ENCODE peak calls at places on chromosomes 5 and 9, in ten cellular contexts. Q is endodermal cell; T is BJ; I is endothelial cell of umbilical vein; P is choroid plexus epithelial cell; F is GM12865; O is lower lobe of right lung; U is CD8-positive, alpha-beta T cell; K is bronchial epithelial cell; L is colonic mucosa. N is an unnamed sample.
A peak's percentile ranks its signal among the peaks of the same experiment; 100 is the strongest.

GRCh38 chr5:151280443-151280842 is 23.1 kb downstream of the SLC36A3 start:
- DNase-seq in F (no peak), Q (no peak), L (no peak), P (no peak), O (no peak), U (no peak), I (no peak), T (no peak), K (peak; percentile 68), N (no peak)

GRCh38 chr5:151614565-151614964 is 23.4 kb upstream of the FAT2 start:
- DNase-seq in U (no peak), L (no peak), F (no peak), K (peak; percentile 54), T (no peak), I (no peak), P (no peak), O (no peak), Q (no peak), N (no peak)

GRCh38 chr5:55936100-55936693 is 58.6 kb downstream of the IL6ST start:
- DNase-seq in U (peak; percentile 76), Q (peak; percentile 95), K (peak; percentile 81), F (peak; percentile 90), L (peak; percentile 79), I (peak; percentile 88), T (peak; percentile 29), O (peak; percentile 83), P (peak; percentile 94), N (peak; percentile 60)

GRCh38 chr9:122393284-122393983 is 22.6 kb downstream of the PTGS1 start:
- DNase-seq in Q (no peak), L (no peak), O (no peak), U (no peak), F (no peak), K (peak; percentile 69), T (no peak), P (no peak), I (no peak), N (no peak)

GRCh38 chr5:9168791-9169611 is 376.9 kb downstream of the SEMA5A start:
- DNase-seq in I (no peak), P (no peak), U (no peak), T (no peak), Q (no peak), K (peak; percentile 85), L (no peak), F (no peak), O (no peak), N (no peak)

GRCh38 chr9:70411141-70411929 is 3.1 kb downstream of the KLF9 start:
- DNase-seq in K (peak; percentile 58), P (peak; percentile 81), O (peak; percentile 59), U (peak; percentile 42), Q (no peak), I (peak; percentile 77), T (no peak), F (no peak), L (peak; percentile 66), N (no peak)

GRCh38 chr5:127884416-127884815 is 181.2 kb downstream of the CCDC192 start:
- DNase-seq in P (no peak), L (peak; percentile 56), U (no peak), I (no peak), Q (no peak), O (no peak), K (no peak), T (no peak), F (no peak), N (no peak)

GRCh38 chr5:33369470-33370134 is 71.2 kb upstream of the TARS1 start:
- DNase-seq in O (no peak), T (no peak), Q (no peak), K (no peak), P (peak; percentile 16), U (no peak), I (peak; percentile 92), F (no peak), L (no peak), N (no peak)

GRCh38 chr9:121499427-121500164 is at the start of gene GGTA1:
- DNase-seq in L (peak; percentile 45), I (peak; percentile 52), Q (peak; percentile 81), K (peak; percentile 23), P (peak; percentile 52), O (peak; percentile 78), F (no peak), T (no peak), U (no peak), N (no peak)

GRCh38 chr5:50302815-50303490 is 138.1 kb downstream of the EMB start:
- DNase-seq in L (no peak), I (no peak), O (no peak), U (no peak), P (no peak), F (no peak), K (peak; percentile 98), Q (no peak), T (no peak), N (no peak)

GRCh38 chr5:6773342-6774035 is 60.3 kb downstream of the TENT4A start:
- DNase-seq in Q (no peak), O (no peak), I (no peak), U (no peak), K (no peak), P (no peak), F (no peak), T (no peak), L (no peak), N (no peak)

GRCh38 chr9:137000177-137000930 is 4.0 kb upstream of the CLIC3 start:
- DNase-seq in K (peak; percentile 43), O (no peak), Q (no peak), U (no peak), I (no peak), T (peak; percentile 30), L (no peak), P (peak; percentile 95), F (peak; percentile 89), N (peak; percentile 46)

GRCh38 chr9:70551391-70551790 is 136.9 kb upstream of the KLF9 start:
- DNase-seq in I (no peak), K (peak; percentile 17), L (no peak), T (no peak), U (no peak), P (no peak), Q (no peak), F (no peak), O (no peak), N (no peak)

GRCh38 chr5:142697846-142698245 is 12.0 kb upstream of the FGF1 start:
- DNase-seq in I (no peak), K (no peak), U (no peak), T (no peak), L (no peak), F (no peak), P (peak; percentile 67), Q (no peak), O (no peak), N (no peak)

GRCh38 chr5:143014017-143014651 is 244.0 kb downstream of the ARHGAP26 start:
- DNase-seq in K (no peak), I (no peak), L (no peak), O (peak; percentile 72), Q (peak; percentile 94), U (no peak), T (no peak), P (peak; percentile 32), F (peak; percentile 62), N (no peak)

DNA sequence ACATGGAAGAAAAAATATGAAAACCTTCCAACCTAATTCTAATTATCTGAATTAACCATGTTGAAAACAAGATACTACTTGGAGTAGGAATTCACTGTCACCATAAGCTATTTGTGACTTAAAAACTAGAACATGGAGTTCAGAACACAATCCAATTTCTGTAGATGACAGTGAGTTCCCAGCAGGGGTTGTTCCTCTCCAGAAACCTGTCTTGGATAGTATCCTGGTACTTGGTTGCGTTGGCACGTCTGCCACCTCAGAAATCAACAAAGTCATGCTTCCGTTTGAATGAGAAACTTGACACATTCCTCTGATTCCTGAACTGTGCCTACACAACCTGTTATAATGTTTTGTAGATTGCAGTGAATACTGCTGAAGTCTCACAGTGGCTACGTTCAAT is 789.9 kb upstream of the DMAC1 start:
- DNase-seq in T (no peak), F (no peak), U (no peak), L (no peak), I (no peak), P (no peak), Q (peak; percentile 53), K (no peak), O (no peak), N (no peak)
- TF ChIP-seq CTCF in T (no peak), F (no peak), U (no peak), L (no peak), I (no peak), P (no peak), Q (no peak), K (no peak), O (no peak), N (no peak)

DNA sequence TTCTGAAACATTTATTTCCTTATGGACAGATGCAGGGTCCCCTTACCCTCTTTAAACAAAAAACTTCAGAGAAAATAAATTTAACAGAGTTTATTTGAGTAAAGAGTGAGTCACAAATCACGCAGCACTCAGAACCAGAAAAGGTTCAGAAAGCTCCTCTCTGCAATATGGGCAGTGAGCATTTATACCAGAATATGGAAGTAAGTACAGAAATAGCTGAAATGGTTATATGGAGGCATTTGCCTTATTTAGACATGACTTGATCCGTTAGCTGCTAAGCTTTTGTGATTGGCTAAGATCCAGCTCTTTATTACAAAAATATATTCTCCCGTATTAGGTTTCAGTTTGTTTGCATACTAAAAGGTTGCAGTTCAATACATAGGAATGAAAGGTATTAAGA is 1554.1 kb downstream of the EFNA5 start:
- DNase-seq in Q (no peak), O (no peak), L (no peak), P (peak; percentile 81), U (no peak), F (no peak), I (no peak), T (no peak), K (peak; percentile 2), N (no peak)
- H3K4me3 ChIP-seq in Q (no peak overlapping the region), O (no peak overlapping the region), L (no peak overlapping the region), P (peak overlapping the region; percentile 19), U (no peak overlapping the region), F (no peak overlapping the region), I (no peak overlapping the region), T (no peak overlapping the region), K (no peak overlapping the region), N (no peak overlapping the region)

DNA sequence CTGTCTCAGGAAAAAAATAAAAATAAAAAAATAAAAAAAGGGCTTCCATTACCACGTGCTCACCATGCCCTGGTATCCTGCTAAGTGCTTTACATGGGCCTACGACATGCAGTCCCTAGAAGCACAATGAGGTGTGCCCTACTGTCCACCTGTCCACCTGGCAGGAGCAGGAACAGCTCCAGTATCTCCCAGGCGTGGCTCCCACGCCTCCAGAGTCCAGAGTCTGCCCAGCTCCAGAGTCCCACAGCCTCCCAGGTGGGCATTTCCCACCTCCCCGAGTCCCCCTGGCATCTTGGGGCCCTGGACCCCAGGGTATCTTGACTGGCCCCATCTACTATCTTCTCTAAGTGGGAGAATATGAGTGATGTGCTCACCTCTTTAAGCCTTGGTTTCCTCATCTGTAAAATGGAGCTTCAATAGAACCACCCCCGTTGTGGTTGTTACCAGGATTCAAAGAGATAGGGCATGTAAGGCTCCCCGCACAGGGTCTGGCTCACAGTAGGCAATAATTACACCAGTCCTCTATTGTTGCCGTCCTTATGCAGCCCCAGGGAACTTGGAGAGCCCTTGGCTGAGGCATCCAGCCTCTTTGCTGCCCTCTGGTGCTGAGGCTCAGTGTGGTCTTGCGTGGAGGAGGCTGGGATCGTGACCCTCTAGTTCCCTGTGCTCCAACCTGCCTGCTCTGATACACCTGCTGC is 8.9 kb downstream of the CXCL14 start:
- DNase-seq in P (peak; percentile 67), K (peak; percentile 48), U (no peak), Q (peak; percentile 93), O (no peak), F (peak; percentile 46), T (no peak), L (no peak), I (peak; percentile 29), N (no peak)
- TF ChIP-seq CTCF in P (peak; percentile 79), K (peak; percentile 77), U (no peak), Q (peak; percentile 82), O (peak; percentile 41), F (peak; percentile 45), T (peak; percentile 76), L (peak; percentile 40), I (peak; percentile 14), N (peak; percentile 70)

GRCh38 chr9:110284211-110284849 is 28.0 kb upstream of the TXN start:
- DNase-seq in Q (no peak), U (no peak), I (no peak), T (no peak), F (peak; percentile 9), L (peak; percentile 52), O (no peak), K (peak; percentile 80), P (no peak), N (no peak)
- H3K4me3 ChIP-seq in Q (no peak overlapping the region), U (no peak overlapping the region), I (no peak overlapping the region), T (no peak overlapping the region), F (no peak overlapping the region), L (no peak overlapping the region), O (no peak overlapping the region), K (no peak overlapping the region), P (no peak overlapping the region), N (no peak overlapping the region)